ENCODE peak calls at places on chromosomes 13 and 19, in four cellular contexts. Z is HCT116, X is K562, A is GM12878. K is an unnamed sample.

GRCh38 chr13:60990032-60990733 is 425.5 kb downstream of the PCDH20 start:
- DNase-seq in A (no peak), Z (no peak), X (no peak), K (peak; percentile 23)

GRCh38 chr13:66128201-66128600 is 1101.9 kb downstream of the PCDH9 start:
- DNase-seq in Z (no peak), X (no peak), A (no peak), K (no peak)

GRCh38 chr19:16076154-16076957 is at the start of gene TPM4:
- DNase-seq in X (peak; percentile 85), A (peak; percentile 74), Z (peak; percentile 72), K (peak; percentile 92)

GRCh38 chr13:110070511-110071120 is 236.3 kb downstream of the COL4A1 start:
- DNase-seq in X (no peak), Z (no peak), A (no peak), K (no peak)

GRCh38 chr13:113110048-113110851 is 4.7 kb downstream of the F7 start:
- DNase-seq in X (no peak), Z (no peak), A (no peak), K (no peak)

GRCh38 chr13:27442071-27442647 is 8.2 kb downstream of the MTIF3 start:
- DNase-seq in A (no peak), Z (no peak), X (no peak), K (no peak)

GRCh38 chr19:51354742-51355148 is 11.4 kb downstream of the ETFB start:
- DNase-seq in A (no peak), Z (no peak), X (no peak), K (no peak)

GRCh38 chr13:97226788-97227627 is 4.9 kb downstream of the MBNL2 start:
- DNase-seq in Z (no peak), X (peak; percentile 62), A (no peak), K (no peak)

GRCh38 chr13:20428666-20429644 is 96.7 kb downstream of the CRYL1 start:
- DNase-seq in A (no peak), Z (no peak), X (no peak), K (no peak)

GRCh38 chr13:26829716-26830115 is 69.1 kb upstream of the GPR12 start:
- DNase-seq in Z (no peak), X (no peak), A (no peak), K (no peak)

DNA sequence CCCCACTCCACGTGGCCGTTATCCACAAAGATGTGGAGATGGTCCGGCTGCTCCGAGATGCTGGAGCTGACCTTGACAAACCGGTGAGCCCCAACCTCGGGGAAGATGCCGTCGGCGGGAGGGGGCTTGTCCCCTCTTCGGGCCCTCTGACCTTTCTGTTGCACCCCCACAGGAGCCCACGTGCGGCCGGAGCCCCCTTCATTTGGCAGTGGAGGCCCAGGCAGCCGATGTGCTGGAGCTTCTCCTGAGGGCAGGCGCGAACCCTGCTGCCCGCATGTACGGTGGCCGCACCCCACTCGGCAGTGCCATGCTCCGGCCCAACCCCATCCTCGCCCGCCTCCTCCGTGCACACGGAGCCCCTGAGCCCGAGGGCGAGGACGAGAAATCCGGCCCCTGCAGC is 4.8 kb downstream of the CCER2 start:
- DNase-seq in Z (no peak), X (no peak), A (no peak), K (no peak)
- TF ChIP-seq EGR1 in Z (no peak), X (no peak), A (no peak), K (no peak)

DNA sequence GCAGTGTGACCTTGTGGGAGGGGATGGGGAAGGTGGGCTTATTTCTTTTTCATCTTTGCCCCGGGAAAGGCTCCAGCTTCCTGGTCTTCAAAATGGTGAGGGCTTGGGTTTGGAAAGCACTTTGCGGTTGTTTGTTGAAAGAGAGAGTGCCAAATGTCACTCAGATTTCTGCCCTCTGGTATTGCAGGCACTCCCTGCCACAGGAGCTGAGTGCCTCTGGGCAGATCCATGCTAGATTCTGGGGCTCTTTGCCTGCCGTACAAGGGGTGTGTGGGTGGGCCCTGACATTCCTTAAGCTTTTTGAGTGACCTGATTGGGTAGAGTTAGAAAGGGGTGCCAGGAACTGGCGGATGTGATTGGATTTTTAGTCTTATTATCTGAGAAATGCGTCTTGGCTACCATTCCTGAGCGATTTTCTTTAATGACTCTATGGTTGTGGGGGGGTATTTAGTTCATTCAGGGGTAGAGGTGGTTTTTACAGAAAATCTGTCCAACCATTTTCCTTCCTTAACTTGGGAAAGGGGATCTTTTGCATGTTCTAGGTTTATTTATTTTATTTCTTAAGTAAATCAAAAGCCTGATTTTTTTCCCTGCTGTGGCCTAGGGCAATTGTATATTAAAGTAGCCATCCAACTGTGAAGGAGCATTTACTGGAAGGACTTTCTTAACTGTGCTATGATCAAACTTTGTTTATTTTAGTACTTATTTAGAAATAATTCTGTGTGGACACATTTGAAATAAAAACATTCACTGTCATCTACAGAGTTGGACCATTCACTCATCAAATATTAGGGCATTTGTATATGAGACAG is 3.2 kb downstream of the ARHGAP35 start:
- DNase-seq in A (no peak), Z (no peak), X (no peak), K (peak; percentile 65)
- TF ChIP-seq EGR1 in A (no peak), Z (no peak), X (no peak), K (peak; percentile 79)

GRCh38 chr19:867855-868457 is 8.5 kb downstream of the CFD start:
- DNase-seq in X (no peak), Z (no peak), A (no peak), K (no peak)

GRCh38 chr19:870314-870713 is 10.8 kb downstream of the CFD start:
- DNase-seq in Z (no peak), X (no peak), A (no peak), K (no peak)

GRCh38 chr19:870963-871401 is 11.5 kb downstream of the CFD start:
- DNase-seq in Z (no peak), X (no peak), A (no peak), K (no peak)

GRCh38 chr19:868458-869244 is 9.2 kb downstream of the CFD start:
- DNase-seq in Z (no peak), A (no peak), X (no peak), K (no peak)

GRCh38 chr19:869245-870177 is 10.0 kb downstream of the CFD start:
- DNase-seq in A (no peak), X (no peak), Z (peak; percentile 63), K (no peak)
- TF ChIP-seq EGR1 in A (no peak), X (no peak), Z (no peak), K (no peak)

DNA sequence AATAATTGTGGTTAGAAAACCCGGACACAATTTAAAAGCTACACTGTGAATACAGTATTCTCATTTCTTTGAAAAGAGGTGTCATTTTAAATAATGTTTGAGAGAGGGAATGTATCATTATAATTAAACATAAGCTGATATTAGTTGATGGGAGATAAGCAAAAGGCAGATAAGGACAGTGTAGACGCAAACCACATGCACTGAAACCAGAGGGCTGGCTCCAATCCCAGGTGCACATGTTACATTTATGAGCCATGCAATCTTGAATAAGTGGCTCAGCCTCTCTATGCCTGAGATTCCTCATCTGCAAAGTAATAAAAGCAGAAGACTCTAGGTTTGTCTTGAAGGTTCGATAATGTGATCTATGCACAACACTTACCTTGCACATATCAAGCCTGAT is 238.7 kb downstream of the EFNB2 start:
- DNase-seq in A (no peak), Z (no peak), X (no peak), K (no peak)
- TF ChIP-seq EGR1 in A (no peak), Z (no peak), X (no peak), K (no peak)